ENCODE peak calls at places on chromosomes 1 and 21, in five cellular contexts. One of them, this sample, is unnamed.

GRCh38 chr1:154866995-154867795 is 2.9 kb downstream of the KCNN3 start:
- DNase-seq in heart right ventricle: no peak
- DNase-seq in T-helper 2 cell: no peak
- DNase-seq in HT-29: no peak
- DNase-seq in LoVo: no peak
- DNase-seq in this sample: peak

GRCh38 chr1:156515956-156516355 is 15.4 kb upstream of the MEF2D start:
- DNase-seq in HT-29: no peak
- DNase-seq in LoVo: no peak
- DNase-seq in T-helper 2 cell: no peak
- DNase-seq in heart right ventricle: no peak
- DNase-seq in this sample: no peak

GRCh38 chr1:97920275-97920831 is 481 bp downstream of the DPYD start:
- DNase-seq in heart right ventricle: no peak
- DNase-seq in HT-29: peak
- DNase-seq in LoVo: peak
- DNase-seq in T-helper 2 cell: no peak
- DNase-seq in this sample: no peak

GRCh38 chr1:53462213-53462612 is 3.0 kb downstream of the DMRTB1 start:
- DNase-seq in LoVo: no peak
- DNase-seq in heart right ventricle: no peak
- DNase-seq in HT-29: no peak
- DNase-seq in T-helper 2 cell: no peak
- DNase-seq in this sample: no peak

GRCh38 chr21:15005391-15005790 is 59.4 kb downstream of the NRIP1 start:
- DNase-seq in heart right ventricle: no peak
- DNase-seq in T-helper 2 cell: no peak
- DNase-seq in LoVo: no peak
- DNase-seq in HT-29: no peak
- DNase-seq in this sample: no peak

GRCh38 chr1:28031173-28031572 is 57.2 kb downstream of the EYA3 start:
- DNase-seq in HT-29: no peak
- DNase-seq in T-helper 2 cell: no peak
- DNase-seq in LoVo: no peak
- DNase-seq in heart right ventricle: no peak
- DNase-seq in this sample: no peak

GRCh38 chr21:43271452-43272020 is 102.7 kb downstream of the CRYAA start:
- DNase-seq in LoVo: no peak
- DNase-seq in T-helper 2 cell: no peak
- DNase-seq in HT-29: no peak
- DNase-seq in heart right ventricle: no peak
- DNase-seq in this sample: no peak

GRCh38 chr1:248825909-248826760 is at the start of gene SH3BP5L:
- DNase-seq in LoVo: peak
- DNase-seq in heart right ventricle: peak
- DNase-seq in T-helper 2 cell: peak
- DNase-seq in HT-29: peak
- DNase-seq in this sample: peak

GRCh38 chr1:70353641-70354331 is 736 bp downstream of the ANKRD13C start:
- DNase-seq in LoVo: peak
- DNase-seq in HT-29: peak
- DNase-seq in T-helper 2 cell: no peak
- DNase-seq in heart right ventricle: peak
- DNase-seq in this sample: no peak

GRCh38 chr1:226023735-226024134 is 24.6 kb upstream of the SDE2 start:
- DNase-seq in heart right ventricle: no peak
- DNase-seq in HT-29: no peak
- DNase-seq in T-helper 2 cell: no peak
- DNase-seq in LoVo: no peak
- DNase-seq in this sample: no peak

GRCh38 chr1:171909711-171910110 is 68.4 kb downstream of the DNM3 start:
- DNase-seq in LoVo: no peak
- DNase-seq in HT-29: no peak
- DNase-seq in T-helper 2 cell: no peak
- DNase-seq in heart right ventricle: no peak
- DNase-seq in this sample: no peak

GRCh38 chr1:217896490-217896889 is 265.3 kb downstream of the SPATA17 start:
- DNase-seq in HT-29: no peak
- DNase-seq in LoVo: no peak
- DNase-seq in heart right ventricle: no peak
- DNase-seq in T-helper 2 cell: no peak
- DNase-seq in this sample: no peak

GRCh38 chr1:19028110-19028509 is 71.6 kb upstream of the IFFO2 start:
- DNase-seq in T-helper 2 cell: no peak
- DNase-seq in LoVo: no peak
- DNase-seq in heart right ventricle: no peak
- DNase-seq in HT-29: peak
- DNase-seq in this sample: no peak

GRCh38 chr21:15771311-15771710 is 41.5 kb downstream of the USP25 start:
- DNase-seq in heart right ventricle: no peak
- DNase-seq in HT-29: no peak
- DNase-seq in T-helper 2 cell: no peak
- DNase-seq in LoVo: no peak
- DNase-seq in this sample: no peak

GRCh38 chr1:75132421-75133381 is 1.5 kb upstream of the LHX8 start:
- DNase-seq in HT-29: no peak
- DNase-seq in T-helper 2 cell: no peak
- DNase-seq in heart right ventricle: no peak
- DNase-seq in LoVo: no peak
- DNase-seq in this sample: no peak

GRCh38 chr1:155130272-155131006 is 2.8 kb downstream of the EFNA1 start:
- DNase-seq in T-helper 2 cell: no peak
- DNase-seq in HT-29: no peak
- DNase-seq in LoVo: no peak
- DNase-seq in heart right ventricle: no peak
- DNase-seq in this sample: no peak

GRCh38 chr1:226627924-226628623 is 79.5 kb downstream of the STUM start:
- DNase-seq in T-helper 2 cell: no peak
- DNase-seq in HT-29: no peak
- DNase-seq in heart right ventricle: no peak
- DNase-seq in LoVo: no peak
- DNase-seq in this sample: no peak

GRCh38 chr1:162293293-162293692 is 83.4 kb downstream of the SPATA46 start:
- DNase-seq in T-helper 2 cell: no peak
- DNase-seq in LoVo: no peak
- DNase-seq in heart right ventricle: no peak
- DNase-seq in HT-29: no peak
- DNase-seq in this sample: no peak

GRCh38 chr1:226772456-226773139 is 33.5 kb upstream of the ITPKB start:
- DNase-seq in LoVo: no peak
- DNase-seq in T-helper 2 cell: no peak
- DNase-seq in HT-29: no peak
- DNase-seq in heart right ventricle: no peak
- DNase-seq in this sample: no peak

GRCh38 chr1:209862598-209863498 is 35.1 kb downstream of the UTP25 start:
- DNase-seq in LoVo: no peak
- DNase-seq in HT-29: no peak
- DNase-seq in T-helper 2 cell: no peak
- DNase-seq in heart right ventricle: no peak
- DNase-seq in this sample: no peak

GRCh38 chr1:203538726-203539125 is 44.8 kb downstream of the OPTC start:
- DNase-seq in LoVo: no peak
- DNase-seq in heart right ventricle: no peak
- DNase-seq in HT-29: no peak
- DNase-seq in T-helper 2 cell: no peak
- DNase-seq in this sample: no peak

GRCh38 chr1:212302745-212303383 is 17.7 kb downstream of the PPP2R5A start:
- DNase-seq in HT-29: no peak
- DNase-seq in LoVo: no peak
- DNase-seq in T-helper 2 cell: no peak
- DNase-seq in heart right ventricle: no peak
- DNase-seq in this sample: no peak

GRCh38 chr1:114334297-114334696 is 176.7 kb downstream of the TRIM33 start:
- DNase-seq in heart right ventricle: no peak
- DNase-seq in LoVo: no peak
- DNase-seq in HT-29: no peak
- DNase-seq in T-helper 2 cell: no peak
- DNase-seq in this sample: no peak

GRCh38 chr1:30446100-30446499 is 277.3 kb downstream of the MATN1 start:
- DNase-seq in heart right ventricle: no peak
- DNase-seq in LoVo: no peak
- DNase-seq in T-helper 2 cell: no peak
- DNase-seq in HT-29: no peak
- DNase-seq in this sample: no peak

GRCh38 chr1:161273402-161273801 is 14.9 kb downstream of the PCP4L1 start:
- DNase-seq in HT-29: no peak
- DNase-seq in T-helper 2 cell: no peak
- DNase-seq in LoVo: no peak
- DNase-seq in heart right ventricle: no peak
- DNase-seq in this sample: no peak

GRCh38 chr21:45381865-45382697 is 22.9 kb upstream of the COL18A1 start:
- DNase-seq in T-helper 2 cell: peak
- DNase-seq in HT-29: no peak
- DNase-seq in heart right ventricle: no peak
- DNase-seq in LoVo: no peak
- DNase-seq in this sample: no peak

This sample was measured in stomach.